ENCODE peak calls at places on chromosome 20, in six cellular contexts. One of them, this sample, is unnamed.

GRCh38 chr20:50344232-50345071 is 153.8 kb downstream of the CEBPB start:
- DNase-seq in keratinocyte: no peak
- DNase-seq in breast epithelium: no peak
- DNase-seq in iris pigment epithelial cell: no peak
- DNase-seq in WTC11: peak; percentile 51
- DNase-seq in transverse colon: no peak
- DNase-seq in this sample: no peak

GRCh38 chr20:11529046-11529445 is 388.6 kb upstream of the BTBD3 start:
- DNase-seq in keratinocyte: no peak
- DNase-seq in breast epithelium: no peak
- DNase-seq in iris pigment epithelial cell: peak; percentile 28
- DNase-seq in WTC11: no peak
- DNase-seq in transverse colon: no peak
- DNase-seq in this sample: no peak

GRCh38 chr20:63100401-63100925 is 93.7 kb upstream of the BHLHE23 start:
- DNase-seq in keratinocyte: no peak
- DNase-seq in breast epithelium: peak; percentile 25
- DNase-seq in iris pigment epithelial cell: no peak
- DNase-seq in WTC11: peak; percentile 7
- DNase-seq in transverse colon: peak; percentile 5
- DNase-seq in this sample: peak; percentile 13

GRCh38 chr20:63488331-63489251 is 10.3 kb downstream of the EEF1A2 start:
- DNase-seq in keratinocyte: no peak
- DNase-seq in breast epithelium: no peak
- DNase-seq in iris pigment epithelial cell: no peak
- DNase-seq in WTC11: peak; percentile 61
- DNase-seq in transverse colon: no peak
- DNase-seq in this sample: peak; percentile 59

GRCh38 chr20:7993703-7994102 is 25.9 kb downstream of the TMX4 start:
- DNase-seq in keratinocyte: no peak
- DNase-seq in breast epithelium: no peak
- DNase-seq in iris pigment epithelial cell: no peak
- DNase-seq in WTC11: no peak
- DNase-seq in transverse colon: no peak
- DNase-seq in this sample: no peak

GRCh38 chr20:58131111-58131510 is 97.3 kb downstream of the ANKRD60 start:
- DNase-seq in keratinocyte: no peak
- DNase-seq in breast epithelium: no peak
- DNase-seq in iris pigment epithelial cell: peak; percentile 69
- DNase-seq in WTC11: peak; percentile 24
- DNase-seq in transverse colon: no peak
- DNase-seq in this sample: no peak

GRCh38 chr20:370151-370600 is 10.4 kb upstream of the TRIB3 start:
- DNase-seq in keratinocyte: no peak
- DNase-seq in breast epithelium: no peak
- DNase-seq in iris pigment epithelial cell: no peak
- DNase-seq in WTC11: no peak
- DNase-seq in transverse colon: no peak
- DNase-seq in this sample: no peak

GRCh38 chr20:31678389-31679356 is 41.0 kb downstream of the COX4I2 start:
- DNase-seq in keratinocyte: no peak
- DNase-seq in breast epithelium: no peak
- DNase-seq in iris pigment epithelial cell: peak; percentile 57
- DNase-seq in WTC11: no peak
- DNase-seq in transverse colon: no peak
- DNase-seq in this sample: no peak

GRCh38 chr20:57698191-57698866 is 11.5 kb downstream of the PMEPA1 start:
- DNase-seq in keratinocyte: peak; percentile 98
- DNase-seq in breast epithelium: no peak
- DNase-seq in iris pigment epithelial cell: peak; percentile 100
- DNase-seq in WTC11: no peak
- DNase-seq in transverse colon: peak; percentile 77
- DNase-seq in this sample: no peak